ENCODE peak calls at places on chromosome 21, in four cellular contexts. One of them, this sample, is unnamed.

GRCh38 chr21:42556960-42557359 is 43.3 kb downstream of the SLC37A1 start:
- DNase-seq in SK-N-SH: no peak
- DNase-seq in GM12878: no peak
- DNase-seq in H1: no peak
- DNase-seq in this sample: no peak

GRCh38 chr21:25934771-25935224 is 200.0 kb downstream of the GABPA start:
- DNase-seq in GM12878: no peak
- DNase-seq in SK-N-SH: no peak
- DNase-seq in H1: no peak
- DNase-seq in this sample: peak; percentile 44

GRCh38 chr21:36709030-36709867 is 10.3 kb downstream of the SIM2 start:
- DNase-seq in GM12878: no peak
- DNase-seq in SK-N-SH: no peak
- DNase-seq in H1: peak; percentile 69
- DNase-seq in this sample: no peak

GRCh38 chr21:15604424-15604823 is 125.4 kb upstream of the USP25 start:
- DNase-seq in H1: no peak
- DNase-seq in SK-N-SH: no peak
- DNase-seq in GM12878: no peak
- DNase-seq in this sample: no peak

GRCh38 chr21:39556176-39556575 is 56.6 kb upstream of the B3GALT5 start:
- DNase-seq in SK-N-SH: peak; percentile 53
- DNase-seq in H1: no peak
- DNase-seq in GM12878: no peak
- DNase-seq in this sample: no peak

GRCh38 chr21:41604583-41605041 is 96.7 kb upstream of the TMPRSS2 start:
- DNase-seq in GM12878: no peak
- DNase-seq in H1: no peak
- DNase-seq in SK-N-SH: no peak
- DNase-seq in this sample: no peak

GRCh38 chr21:41133896-41134522 is 34.0 kb upstream of the BACE2 start:
- DNase-seq in GM12878: no peak
- DNase-seq in SK-N-SH: peak; percentile 61
- DNase-seq in H1: no peak
- DNase-seq in this sample: peak; percentile 49

GRCh38 chr21:26457817-26458216 is 115.3 kb downstream of the CYYR1 start:
- DNase-seq in H1: no peak
- DNase-seq in SK-N-SH: no peak
- DNase-seq in GM12878: no peak
- DNase-seq in this sample: no peak

GRCh38 chr21:32580949-32581348 is 4.4 kb downstream of the TCP10L start:
- DNase-seq in SK-N-SH: no peak
- DNase-seq in H1: no peak
- DNase-seq in GM12878: no peak
- DNase-seq in this sample: no peak

GRCh38 chr21:42621828-42622199 is 31.6 kb upstream of the PDE9A start:
- DNase-seq in GM12878: no peak
- DNase-seq in H1: no peak
- DNase-seq in SK-N-SH: no peak
- DNase-seq in this sample: no peak

GRCh38 chr21:38913120-38913975 is 107.6 kb downstream of the ETS2 start:
- DNase-seq in H1: peak; percentile 80
- DNase-seq in SK-N-SH: peak; percentile 61
- DNase-seq in GM12878: no peak
- DNase-seq in this sample: no peak

GRCh38 chr21:41881051-41881450 is 1.9 kb upstream of the PRDM15 start:
- DNase-seq in H1: no peak
- DNase-seq in SK-N-SH: no peak
- DNase-seq in GM12878: no peak
- DNase-seq in this sample: no peak

GRCh38 chr21:15562748-15563147 is 167.0 kb upstream of the USP25 start:
- DNase-seq in H1: no peak
- DNase-seq in GM12878: no peak
- DNase-seq in SK-N-SH: no peak
- DNase-seq in this sample: no peak

GRCh38 chr21:27734146-27734545 is 767.3 kb upstream of the ADAMTS5 start:
- DNase-seq in H1: no peak
- DNase-seq in GM12878: no peak
- DNase-seq in SK-N-SH: no peak
- DNase-seq in this sample: no peak
- TF ChIP-seq TCF12 in H1: no peak
- TF ChIP-seq TCF12 in GM12878: no peak
- TF ChIP-seq TCF12 in SK-N-SH: no peak
- TF ChIP-seq TCF12 in this sample: no peak

DNA sequence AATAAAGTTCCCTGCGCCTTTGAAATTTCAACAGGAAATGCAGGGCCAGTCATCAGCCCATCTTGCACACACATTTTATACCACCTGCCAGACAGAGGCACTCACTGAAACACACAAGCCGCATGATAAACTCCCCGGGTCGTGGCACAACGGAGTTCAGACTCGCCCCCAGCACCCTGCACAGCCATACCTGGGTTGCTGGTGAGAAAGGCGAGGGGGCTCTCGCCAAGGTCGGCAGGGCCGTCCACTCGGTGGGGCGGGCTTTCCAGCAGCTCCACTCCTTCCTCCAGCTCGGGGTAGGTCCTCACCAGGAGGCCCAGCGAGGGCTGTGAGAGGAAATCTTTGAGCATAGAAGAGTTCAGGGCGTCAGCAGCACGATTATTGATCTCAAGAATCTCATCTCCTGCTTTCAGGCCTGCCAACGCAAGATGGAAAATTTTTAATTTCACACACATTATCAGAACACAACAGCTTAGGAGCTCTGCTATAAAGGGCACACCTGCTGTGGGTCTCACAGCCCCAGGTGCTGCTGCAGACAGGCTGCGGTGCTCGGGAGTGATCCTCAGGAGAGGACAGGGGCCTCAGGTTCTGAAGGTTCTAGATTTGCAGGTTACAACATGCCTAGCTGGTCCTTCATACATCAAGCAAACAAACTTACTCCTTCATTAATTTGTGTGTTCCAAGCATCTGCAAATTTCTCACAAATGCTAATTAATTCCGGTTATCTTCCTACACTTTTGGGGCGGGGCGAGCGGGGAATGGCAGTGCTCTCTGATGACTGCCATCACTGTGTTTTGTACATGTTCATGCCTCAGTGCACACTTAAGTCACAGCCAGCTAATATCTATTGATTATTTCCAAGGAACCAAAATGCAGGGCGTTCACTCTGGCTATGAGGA is 144.2 kb upstream of the KRTAP19-8 start:
- DNase-seq in H1: no peak
- DNase-seq in GM12878: no peak
- DNase-seq in SK-N-SH: no peak
- DNase-seq in this sample: no peak
- TF ChIP-seq TCF12 in H1: no peak
- TF ChIP-seq TCF12 in GM12878: no peak
- TF ChIP-seq TCF12 in SK-N-SH: no peak
- TF ChIP-seq TCF12 in this sample: no peak

DNA sequence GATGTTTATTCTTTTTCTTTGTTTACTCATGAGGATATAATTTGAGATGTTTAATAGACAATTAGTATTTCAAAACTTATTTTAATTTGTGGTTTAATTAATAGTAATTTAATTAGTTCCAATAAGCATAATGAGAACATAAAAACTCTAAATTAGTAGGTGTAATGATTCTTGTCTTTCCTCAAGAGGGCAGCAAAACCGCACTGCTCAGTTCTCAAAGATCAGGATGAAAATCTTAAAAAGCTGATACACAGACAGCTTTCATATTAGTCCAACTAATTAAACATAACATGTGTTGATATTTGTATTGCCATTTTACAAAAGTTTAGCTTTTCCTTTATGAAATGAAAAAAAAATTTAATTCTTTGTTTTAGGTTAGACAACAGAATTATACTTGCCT is 106.7 kb upstream of the C21orf91 start:
- DNase-seq in GM12878: no peak
- DNase-seq in H1: no peak
- DNase-seq in SK-N-SH: no peak
- DNase-seq in this sample: peak; percentile 20
- TF ChIP-seq TCF12 in GM12878: no peak
- TF ChIP-seq TCF12 in H1: no peak
- TF ChIP-seq TCF12 in SK-N-SH: no peak
- TF ChIP-seq TCF12 in this sample: no peak

DNA sequence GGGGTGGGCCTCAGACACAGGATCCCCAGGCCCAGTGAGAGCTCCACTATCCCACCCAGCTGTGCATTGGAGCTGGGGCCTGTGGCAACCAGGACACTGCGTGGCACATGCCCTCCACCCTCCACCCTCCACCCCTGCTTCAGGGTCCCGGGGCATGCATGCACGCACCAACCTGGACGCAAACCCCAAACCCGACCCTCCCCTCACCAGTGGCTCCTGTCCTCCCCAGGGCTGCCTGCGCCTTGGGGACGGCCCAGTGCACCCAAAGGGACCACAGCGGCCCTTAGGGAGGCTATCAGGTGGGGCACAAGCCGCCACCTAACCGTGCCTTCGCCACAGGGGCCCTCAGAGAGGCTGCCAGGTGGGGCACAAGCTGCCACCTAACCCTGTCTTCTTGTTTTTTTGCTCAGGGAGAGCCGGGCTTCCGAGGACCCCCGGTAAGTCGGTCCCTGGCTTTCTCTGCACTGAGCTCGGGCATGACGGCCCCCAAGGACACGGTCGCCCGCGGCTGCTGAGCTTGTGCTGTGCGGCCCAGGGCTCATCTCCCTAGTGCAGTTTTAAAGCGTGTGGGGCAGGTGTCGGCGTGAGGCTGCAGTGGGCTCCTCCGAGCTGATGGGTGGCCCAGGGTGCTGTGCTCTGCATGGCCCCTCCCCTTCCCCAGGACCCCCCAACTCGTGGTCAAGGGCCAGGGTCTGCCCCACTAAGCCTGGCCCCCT is 47.9 kb downstream of the SLC19A1 start:
- DNase-seq in GM12878: no peak
- DNase-seq in H1: no peak
- DNase-seq in SK-N-SH: no peak
- DNase-seq in this sample: no peak
- TF ChIP-seq TCF12 in GM12878: no peak
- TF ChIP-seq TCF12 in H1: no peak
- TF ChIP-seq TCF12 in SK-N-SH: no peak
- TF ChIP-seq TCF12 in this sample: no peak